ENCODE peak calls at places on chromosomes 3 and 15, in eight cellular contexts. B is caudate nucleus, L is T47D, O is AG08395, D is psoas muscle, Q is cardiac septum, T is SK-N-SH, U is NCI-H446 treated with DMSO at 0.1 percent for 48 hours. N is an unnamed sample.

GRCh38 chr15:67897646-67898045 is 57.8 kb upstream of the RNU6-1 start:
- DNase-seq in D (no peak), T (no peak), Q (no peak), L (no peak), B (no peak), U (no peak), O (no peak), N (no peak)

GRCh38 chr3:165185707-165186327 is 10.4 kb downstream of the SLITRK3 start:
- DNase-seq in U (peak), B (no peak), O (peak), T (peak), Q (no peak), D (peak), L (peak), N (no peak)

GRCh38 chr3:189862385-189863023 is 231.3 kb downstream of the TP63 start:
- DNase-seq in O (peak), D (no peak), L (no peak), Q (no peak), T (no peak), B (no peak), U (no peak), N (no peak)

GRCh38 chr15:64894395-64895056 is 17.2 kb upstream of the ANKDD1A start:
- DNase-seq in U (no peak), B (no peak), T (no peak), Q (no peak), O (no peak), D (peak), L (no peak), N (peak)

GRCh38 chr3:161349529-161350278 is 21.6 kb downstream of the SPTSSB start:
- DNase-seq in T (no peak), D (no peak), B (no peak), O (peak), Q (no peak), L (no peak), U (no peak), N (no peak)

GRCh38 chr15:70375586-70375985 is 277.9 kb upstream of the TLE3 start:
- DNase-seq in O (no peak), D (no peak), U (no peak), B (no peak), T (no peak), L (no peak), Q (no peak), N (no peak)

GRCh38 chr3:194955979-194956696 is 270.5 kb downstream of the FAM43A start:
- DNase-seq in D (no peak), T (no peak), Q (no peak), O (no peak), L (no peak), B (no peak), U (no peak), N (no peak)

GRCh38 chr3:111667621-111668239 is 72.6 kb upstream of the ZBED2 start:
- DNase-seq in T (no peak), D (peak), L (no peak), O (no peak), U (no peak), Q (no peak), B (no peak), N (peak)

GRCh38 chr3:195543642-195544536 is 764 bp upstream of the PPP1R2 start:
- DNase-seq in T (no peak), D (no peak), O (no peak), Q (no peak), B (no peak), L (no peak), U (no peak), N (no peak)

GRCh38 chr3:165805834-165806561 is 31.2 kb downstream of the BCHE start:
- DNase-seq in U (no peak), B (no peak), L (peak), T (no peak), O (no peak), D (no peak), Q (no peak), N (no peak)

GRCh38 chr3:49804141-49805041 is 1.3 kb downstream of the INKA1 start:
- DNase-seq in Q (no peak), L (no peak), O (no peak), U (no peak), D (peak), T (no peak), B (no peak), N (no peak)

GRCh38 chr15:78695849-78696248 is 54.8 kb upstream of the CHRNB4 start:
- DNase-seq in L (no peak), T (no peak), O (no peak), D (no peak), Q (no peak), U (no peak), B (no peak), N (no peak)

GRCh38 chr15:49424954-49425353 is 1.9 kb downstream of the FGF7 start:
- DNase-seq in U (no peak), Q (no peak), O (no peak), L (no peak), T (no peak), D (no peak), B (no peak), N (no peak)

GRCh38 chr3:56144792-56145191 is 323.5 kb downstream of the ERC2 start:
- DNase-seq in B (no peak), U (no peak), O (peak), L (no peak), Q (no peak), D (no peak), T (no peak), N (no peak)

GRCh38 chr3:190497809-190498208 is 16.1 kb upstream of the IL1RAP start:
- DNase-seq in D (no peak), O (no peak), L (no peak), B (no peak), U (no peak), Q (peak), T (no peak), N (no peak)

GRCh38 chr3:141387446-141388030 is 19.2 kb downstream of the ZBTB38 start:
- DNase-seq in B (no peak), D (no peak), Q (no peak), T (no peak), O (no peak), U (no peak), L (no peak), N (no peak)

GRCh38 chr3:20394243-20394642 is 208.2 kb upstream of the SGO1 start:
- DNase-seq in B (no peak), T (no peak), L (no peak), Q (no peak), U (no peak), D (no peak), O (no peak), N (no peak)